ENCODE peak calls at places on chromosome 10, in four cellular contexts. N is K562, I is lower leg skin, Z is fibroblast of mammary gland. B is an unnamed sample.

GRCh38 chr10:65931291-65932080 is 994.4 kb upstream of the LRRTM3 start:
- DNase-seq in Z (no peak), N (no peak), I (no peak), B (no peak)

GRCh38 chr10:75191821-75192568 is 18.6 kb upstream of the VDAC2 start:
- DNase-seq in I (peak), Z (peak), N (peak), B (no peak)

GRCh38 chr10:96576277-96576980 is 10.4 kb downstream of the TM9SF3 start:
- DNase-seq in Z (no peak), N (no peak), I (no peak), B (no peak)

GRCh38 chr10:97115846-97116245 is 69.9 kb downstream of the SLIT1 start:
- DNase-seq in I (no peak), Z (no peak), N (no peak), B (no peak)

GRCh38 chr10:48251525-48252353 is 22.8 kb downstream of the FRMPD2 start:
- DNase-seq in Z (no peak), N (no peak), I (no peak), B (no peak)

GRCh38 chr10:78401882-78402367 is 368.3 kb downstream of the RPS24 start:
- DNase-seq in Z (no peak), I (no peak), N (no peak), B (no peak)

GRCh38 chr10:116125180-116125579 is 147.8 kb downstream of the GFRA1 start:
- DNase-seq in I (no peak), N (no peak), Z (no peak), B (no peak)

GRCh38 chr10:88557246-88557645 is 25.9 kb downstream of the RNLS start:
- DNase-seq in Z (no peak), I (no peak), N (no peak), B (no peak)

GRCh38 chr10:47137311-47137851 is 162.6 kb upstream of the GDF10 start:
- DNase-seq in N (no peak), I (no peak), Z (peak), B (no peak)

GRCh38 chr10:13049774-13050420 is 48.4 kb upstream of the CCDC3 start:
- DNase-seq in Z (no peak), I (no peak), N (no peak), B (no peak)

GRCh38 chr10:31129880-31130405 is 98.3 kb upstream of the ZNF438 start:
- DNase-seq in Z (no peak), I (no peak), N (no peak), B (no peak)

DNA sequence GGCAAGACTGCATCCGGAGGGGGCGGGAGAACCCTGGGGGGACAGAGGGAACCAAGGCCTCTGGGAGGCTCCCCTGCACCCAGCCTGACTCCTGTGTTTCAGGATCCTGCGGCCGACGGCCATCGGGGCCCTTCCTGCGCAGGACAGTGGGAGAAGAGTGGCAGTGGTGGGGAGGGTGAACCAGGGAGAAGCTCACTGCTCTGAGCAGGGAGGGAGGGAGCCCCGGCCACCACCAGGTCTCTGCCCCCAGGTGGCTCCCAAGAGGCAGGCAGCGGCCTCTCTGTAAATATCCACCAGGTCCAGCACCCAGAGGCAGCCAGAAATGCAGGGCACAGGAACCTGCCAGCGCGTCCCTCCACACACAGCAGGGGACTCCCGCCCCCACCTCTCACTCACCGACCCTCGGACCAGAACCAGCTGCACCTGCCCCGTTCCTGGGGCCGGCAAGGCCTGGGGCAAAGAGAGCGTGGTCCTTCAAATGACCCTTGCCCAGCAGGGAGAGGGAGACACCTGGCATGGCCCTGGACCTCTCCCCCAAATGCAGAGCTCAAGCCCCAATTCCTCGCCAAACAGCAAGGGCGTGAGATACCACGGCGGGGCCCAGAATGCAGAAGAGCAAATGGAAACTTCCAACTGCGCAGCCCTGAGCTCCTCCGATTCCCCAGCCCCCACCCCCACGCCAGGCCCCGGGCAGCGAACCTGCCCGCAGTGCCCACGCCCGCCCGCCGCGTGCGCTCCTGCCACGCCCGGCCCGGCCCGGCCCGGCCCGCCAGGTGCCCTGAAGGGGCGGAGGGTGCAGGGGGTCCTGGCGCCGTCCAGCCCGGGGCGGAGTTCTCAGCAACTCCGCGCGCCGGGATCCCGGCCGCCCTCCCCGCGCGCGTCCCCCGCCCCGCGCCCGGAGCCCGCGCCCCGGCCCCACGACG is 805 bp downstream of the RASGEF1A start:
- DNase-seq in Z (no peak), I (peak), N (no peak), B (peak)
- H3K4me3 ChIP-seq in Z (no peak), I (peak), N (no peak), B (peak)

DNA sequence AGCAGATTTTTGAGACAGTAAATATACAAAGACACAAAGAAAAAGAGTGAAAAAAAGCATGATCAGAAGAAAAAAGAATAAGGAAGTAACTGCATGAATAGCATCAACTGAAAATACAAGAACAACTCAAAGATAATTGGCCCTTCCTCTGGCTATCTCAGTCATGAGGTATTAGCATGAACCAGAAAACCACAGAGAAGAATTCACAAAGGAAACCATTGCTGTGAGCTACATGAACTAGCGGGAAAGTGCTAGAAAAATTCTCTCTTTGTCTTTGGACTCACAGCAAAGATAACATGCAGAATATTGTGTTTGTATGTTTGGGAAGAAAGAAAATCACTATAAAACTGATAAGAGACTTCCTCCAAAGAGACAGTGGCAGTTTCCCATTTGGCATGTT is 82.9 kb downstream of the SORCS1 start:
- DNase-seq in N (no peak), Z (no peak), I (no peak), B (no peak)
- H3K4me3 ChIP-seq in N (no peak), Z (no peak), I (no peak), B (no peak)

GRCh38 chr10:118840071-118840775 is 85.5 kb upstream of the CACUL1 start:
- DNase-seq in I (no peak), N (peak), Z (peak), B (no peak)
- H3K4me3 ChIP-seq in I (no peak), N (no peak), Z (no peak), B (no peak)

GRCh38 chr10:110569120-110569519 is 1.6 kb downstream of the SMC3 start:
- DNase-seq in N (no peak), I (no peak), Z (no peak), B (no peak)
- H3K4me3 ChIP-seq in N (peak), I (no peak), Z (peak), B (no peak)

DNA sequence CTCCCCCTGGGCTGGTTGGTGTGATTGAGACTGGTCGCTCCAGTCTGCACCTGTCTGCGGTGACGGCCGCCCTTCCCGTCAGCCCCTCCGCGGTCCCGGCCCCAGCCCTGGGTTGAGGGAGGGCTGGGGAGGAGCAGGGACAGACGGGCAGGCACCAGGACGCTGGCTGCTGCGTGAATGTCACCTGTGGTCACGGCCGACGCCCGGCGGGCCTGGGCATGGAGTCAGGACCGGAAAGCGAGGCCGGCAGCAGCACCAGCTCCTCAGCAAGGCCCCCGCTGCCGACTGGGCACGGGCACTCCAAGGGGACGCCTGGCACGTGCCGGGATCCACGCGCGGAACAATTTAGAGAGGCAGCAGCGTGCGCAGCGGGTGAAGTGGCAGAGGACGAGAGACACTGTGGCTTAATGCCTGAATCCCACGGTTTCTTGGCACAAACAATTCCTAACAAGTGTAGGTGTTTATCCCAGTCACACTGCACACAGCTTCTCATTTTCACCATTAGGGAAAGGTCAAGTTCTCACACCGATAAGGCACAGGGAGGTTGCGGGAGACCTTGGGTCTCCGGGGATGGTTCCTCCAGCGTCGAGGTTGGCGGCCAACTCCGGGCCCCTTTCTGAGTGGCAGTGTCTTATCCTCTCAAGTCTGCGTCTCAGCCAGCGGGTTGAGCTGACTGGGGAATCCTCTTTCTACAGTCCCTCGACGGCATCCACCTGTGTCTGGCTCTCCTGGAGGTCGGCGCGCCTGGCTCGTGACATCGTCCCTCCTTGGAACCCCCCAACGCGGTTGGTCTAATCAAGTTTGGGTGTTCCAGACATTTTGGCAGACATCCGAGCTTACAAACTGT is 66.4 kb upstream of the ADGRA1 start:
- DNase-seq in Z (no peak), I (no peak), N (no peak), B (no peak)
- H3K4me3 ChIP-seq in Z (no peak), I (no peak), N (no peak), B (no peak)

B was measured in CD8-positive, alpha-beta memory T cell.